ENCODE peak calls at places on chromosomes 7 and 10, in six cellular contexts. One of them, this sample, is unnamed. For H3K36me3 and H3K4me1, the result is how much of the 10 kb centered on the place peaks cover.

GRCh38 chr7:95867309-95867708 is 95.0 kb downstream of the DYNC1I1 start:
- DNase-seq in suprapubic skin: no peak
- DNase-seq in heart left ventricle: no peak
- DNase-seq in adrenal gland: no peak
- DNase-seq in sigmoid colon: no peak
- DNase-seq in BE2C: no peak
- DNase-seq in this sample: no peak

GRCh38 chr7:150553163-150553562 is 14.0 kb upstream of the GIMAP4 start:
- DNase-seq in suprapubic skin: no peak
- DNase-seq in heart left ventricle: no peak
- DNase-seq in adrenal gland: no peak
- DNase-seq in sigmoid colon: no peak
- DNase-seq in BE2C: no peak
- DNase-seq in this sample: no peak

GRCh38 chr7:107939472-107940145 is 48.6 kb downstream of the DLD start:
- DNase-seq in suprapubic skin: no peak
- DNase-seq in heart left ventricle: peak
- DNase-seq in adrenal gland: peak
- DNase-seq in sigmoid colon: peak
- DNase-seq in BE2C: no peak
- DNase-seq in this sample: no peak

GRCh38 chr7:66110861-66111260 is 3.8 kb upstream of the CRCP start:
- DNase-seq in suprapubic skin: no peak
- DNase-seq in heart left ventricle: no peak
- DNase-seq in adrenal gland: no peak
- DNase-seq in sigmoid colon: no peak
- DNase-seq in BE2C: no peak
- DNase-seq in this sample: no peak

GRCh38 chr7:45681596-45682357 is 107.6 kb downstream of the ADCY1 start:
- DNase-seq in suprapubic skin: no peak
- DNase-seq in heart left ventricle: peak
- DNase-seq in adrenal gland: no peak
- DNase-seq in sigmoid colon: no peak
- DNase-seq in BE2C: no peak
- DNase-seq in this sample: no peak

GRCh38 chr7:99143853-99144672 is at the start of gene SMURF1:
- DNase-seq in suprapubic skin: peak
- DNase-seq in heart left ventricle: peak
- DNase-seq in adrenal gland: peak
- DNase-seq in sigmoid colon: peak
- DNase-seq in BE2C: peak
- DNase-seq in this sample: peak

GRCh38 chr7:140085447-140085846 is 22.7 kb upstream of the PARP12 start:
- DNase-seq in suprapubic skin: no peak
- DNase-seq in heart left ventricle: no peak
- DNase-seq in adrenal gland: no peak
- DNase-seq in sigmoid colon: no peak
- DNase-seq in BE2C: no peak
- DNase-seq in this sample: no peak

GRCh38 chr7:73899731-73900142 is 38.8 kb downstream of the TMEM270 start:
- DNase-seq in suprapubic skin: peak
- DNase-seq in heart left ventricle: no peak
- DNase-seq in adrenal gland: peak
- DNase-seq in sigmoid colon: peak
- DNase-seq in BE2C: no peak
- DNase-seq in this sample: no peak

GRCh38 chr7:142488234-142488633 is 230.4 kb upstream of the PRSS58 start:
- DNase-seq in suprapubic skin: no peak
- DNase-seq in heart left ventricle: no peak
- DNase-seq in adrenal gland: no peak
- DNase-seq in sigmoid colon: no peak
- DNase-seq in BE2C: no peak
- DNase-seq in this sample: no peak

GRCh38 chr7:99457646-99458493 is 8.1 kb downstream of the ATP5MF start:
- DNase-seq in suprapubic skin: no peak
- DNase-seq in heart left ventricle: no peak
- DNase-seq in adrenal gland: no peak
- DNase-seq in sigmoid colon: no peak
- DNase-seq in BE2C: no peak
- DNase-seq in this sample: no peak

GRCh38 chr10:603745-604144 is 85.7 kb downstream of the DIP2C start:
- DNase-seq in suprapubic skin: peak
- DNase-seq in heart left ventricle: no peak
- DNase-seq in adrenal gland: no peak
- DNase-seq in sigmoid colon: peak
- DNase-seq in BE2C: no peak
- DNase-seq in this sample: no peak

GRCh38 chr10:69130251-69130650 is 6.3 kb downstream of the VPS26A start:
- DNase-seq in suprapubic skin: no peak
- DNase-seq in heart left ventricle: no peak
- DNase-seq in adrenal gland: no peak
- DNase-seq in sigmoid colon: no peak
- DNase-seq in BE2C: no peak
- DNase-seq in this sample: no peak

DNA sequence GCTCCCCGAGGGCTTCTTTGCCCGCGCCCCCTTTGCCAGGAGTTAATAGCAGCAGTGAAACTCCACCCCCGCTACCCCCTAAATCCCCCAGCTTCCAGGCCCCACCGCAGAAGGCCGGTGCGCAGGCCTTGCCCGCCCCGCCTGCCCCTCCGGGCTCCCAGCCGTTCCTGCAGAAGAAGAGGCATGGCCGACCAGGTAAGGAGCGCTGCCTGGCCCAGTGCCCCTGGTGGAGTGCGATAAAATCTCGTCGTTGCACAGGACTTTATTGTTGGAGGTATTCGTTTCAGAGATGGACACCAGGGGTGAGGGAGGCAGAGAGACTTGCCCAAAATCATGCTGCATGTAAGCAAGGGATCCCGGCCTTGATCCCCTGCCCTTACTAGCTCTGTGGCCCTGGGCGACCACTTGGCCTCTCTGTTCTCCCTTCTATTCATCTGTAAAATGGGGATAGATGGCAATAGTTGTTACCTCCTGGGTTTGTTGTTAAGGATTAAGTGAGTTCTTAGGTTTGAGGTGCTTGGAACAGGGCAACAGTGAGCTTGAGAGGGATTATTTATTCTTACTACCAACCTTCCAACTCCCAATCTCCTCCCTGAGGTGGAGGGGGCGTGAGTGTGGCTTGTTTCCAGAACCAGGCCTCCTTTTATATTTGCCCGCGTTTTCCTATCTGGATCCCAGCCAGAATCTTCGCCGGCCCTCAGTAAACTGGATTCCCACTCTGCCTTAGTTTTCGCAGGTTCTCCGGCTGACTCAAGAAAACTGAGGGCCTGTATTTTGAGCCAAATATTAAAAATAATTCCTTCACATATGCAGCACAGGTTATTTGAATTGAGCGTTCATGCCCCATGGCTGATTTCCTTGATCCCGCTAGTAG is 78.3 kb downstream of the WIPF3 start:
- DNase-seq in suprapubic skin: no peak
- DNase-seq in heart left ventricle: no peak
- DNase-seq in adrenal gland: no peak
- DNase-seq in sigmoid colon: no peak
- DNase-seq in BE2C: peak
- DNase-seq in this sample: peak
- TF ChIP-seq CTCF in suprapubic skin: no peak
- TF ChIP-seq CTCF in heart left ventricle: no peak
- TF ChIP-seq CTCF in adrenal gland: no peak
- TF ChIP-seq CTCF in sigmoid colon: no peak
- TF ChIP-seq CTCF in BE2C: no peak
- TF ChIP-seq CTCF in this sample: no peak

GRCh38 chr7:149248777-149249176 is 9.3 kb downstream of the ZNF212 start:
- DNase-seq in suprapubic skin: no peak
- DNase-seq in heart left ventricle: no peak
- DNase-seq in adrenal gland: no peak
- DNase-seq in sigmoid colon: no peak
- DNase-seq in BE2C: no peak
- DNase-seq in this sample: no peak

GRCh38 chr7:149254181-149254858 is 7.7 kb upstream of the ZNF783 start:
- DNase-seq in suprapubic skin: no peak
- DNase-seq in heart left ventricle: no peak
- DNase-seq in adrenal gland: no peak
- DNase-seq in sigmoid colon: no peak
- DNase-seq in BE2C: no peak
- DNase-seq in this sample: no peak

GRCh38 chr7:149253665-149254064 is 8.3 kb upstream of the ZNF783 start:
- DNase-seq in suprapubic skin: no peak
- DNase-seq in heart left ventricle: no peak
- DNase-seq in adrenal gland: no peak
- DNase-seq in sigmoid colon: no peak
- DNase-seq in BE2C: no peak
- DNase-seq in this sample: no peak

GRCh38 chr7:149255174-149255573 is 6.8 kb upstream of the ZNF783 start:
- DNase-seq in suprapubic skin: no peak
- DNase-seq in heart left ventricle: no peak
- DNase-seq in adrenal gland: no peak
- DNase-seq in sigmoid colon: no peak
- DNase-seq in BE2C: no peak
- DNase-seq in this sample: no peak

DNA sequence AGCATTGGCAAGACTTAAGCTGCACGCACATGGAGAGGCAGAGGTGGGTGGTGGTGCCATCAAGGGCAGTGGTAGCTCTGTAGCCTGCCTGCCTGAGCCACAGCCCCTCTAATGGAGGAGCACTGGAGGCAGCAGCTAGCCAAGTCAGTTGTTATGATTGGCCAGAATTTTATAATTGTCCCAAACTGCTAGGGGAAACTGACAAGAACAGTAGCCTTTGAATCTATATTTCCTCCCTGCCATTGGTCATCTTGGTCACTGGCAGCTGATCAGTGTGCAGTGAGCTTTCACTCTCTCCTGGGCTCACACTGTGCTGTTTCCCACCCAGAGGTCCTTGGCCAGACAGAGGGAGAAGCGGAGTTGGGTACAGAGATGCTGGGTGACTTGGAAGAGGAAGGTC is 9.6 kb upstream of the ZNF783 start:
- DNase-seq in suprapubic skin: no peak
- DNase-seq in heart left ventricle: no peak
- DNase-seq in adrenal gland: no peak
- DNase-seq in sigmoid colon: no peak
- DNase-seq in BE2C: no peak
- DNase-seq in this sample: no peak
- H3K36me3 ChIP-seq in suprapubic skin: half or more
- H3K36me3 ChIP-seq in heart left ventricle: under half
- H3K36me3 ChIP-seq in adrenal gland: under half
- H3K36me3 ChIP-seq in sigmoid colon: under half
- H3K36me3 ChIP-seq in BE2C: under half
- H3K36me3 ChIP-seq in this sample: under half

GRCh38 chr10:93376372-93377296 is 105.5 kb downstream of the MYOF start:
- DNase-seq in suprapubic skin: no peak
- DNase-seq in heart left ventricle: peak
- DNase-seq in adrenal gland: peak
- DNase-seq in sigmoid colon: peak
- DNase-seq in BE2C: peak
- DNase-seq in this sample: peak

GRCh38 chr10:93380043-93380565 is 102.0 kb downstream of the MYOF start:
- DNase-seq in suprapubic skin: no peak
- DNase-seq in heart left ventricle: no peak
- DNase-seq in adrenal gland: no peak
- DNase-seq in sigmoid colon: no peak
- DNase-seq in BE2C: no peak
- DNase-seq in this sample: no peak

GRCh38 chr10:93378039-93378438 is 104.1 kb downstream of the MYOF start:
- DNase-seq in suprapubic skin: no peak
- DNase-seq in heart left ventricle: no peak
- DNase-seq in adrenal gland: no peak
- DNase-seq in sigmoid colon: no peak
- DNase-seq in BE2C: no peak
- DNase-seq in this sample: no peak

GRCh38 chr10:93383562-93383981 is 98.6 kb downstream of the MYOF start:
- DNase-seq in suprapubic skin: no peak
- DNase-seq in heart left ventricle: no peak
- DNase-seq in adrenal gland: no peak
- DNase-seq in sigmoid colon: no peak
- DNase-seq in BE2C: no peak
- DNase-seq in this sample: no peak

DNA sequence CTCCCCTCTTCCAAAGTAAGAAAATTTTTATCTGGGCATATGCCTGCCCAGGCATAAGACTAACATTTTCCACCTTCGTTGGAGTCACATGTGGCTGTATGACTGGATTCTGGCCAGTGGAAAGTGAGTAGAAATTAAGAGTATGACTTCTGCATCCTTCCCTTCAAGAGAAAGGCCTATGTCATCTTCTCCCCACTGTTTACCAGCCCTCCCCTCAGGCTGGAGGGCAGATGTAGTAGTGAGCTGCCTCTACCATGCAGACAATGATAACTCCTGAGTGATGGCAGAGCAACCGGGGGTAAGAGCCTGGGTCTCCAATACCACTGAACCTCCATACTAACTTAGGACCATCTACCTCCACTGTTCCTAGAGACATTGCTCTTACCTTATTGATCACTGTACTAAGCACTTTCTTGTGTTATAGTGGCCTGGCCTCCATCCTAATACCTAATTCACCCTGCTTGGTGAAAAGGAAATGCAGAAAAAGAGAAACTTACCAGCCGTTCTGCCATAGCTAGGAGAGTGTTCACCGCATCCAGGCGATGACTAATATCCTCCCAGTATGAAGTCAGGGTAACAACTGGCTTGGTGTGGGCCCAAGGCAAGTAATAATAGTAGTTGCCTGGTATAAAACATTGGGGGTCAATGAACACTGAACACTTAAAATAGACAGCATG is 102.6 kb downstream of the MYOF start:
- DNase-seq in suprapubic skin: no peak
- DNase-seq in heart left ventricle: no peak
- DNase-seq in adrenal gland: no peak
- DNase-seq in sigmoid colon: no peak
- DNase-seq in BE2C: no peak
- DNase-seq in this sample: no peak
- H3K4me1 ChIP-seq in suprapubic skin: under half
- H3K4me1 ChIP-seq in heart left ventricle: under half
- H3K4me1 ChIP-seq in adrenal gland: under half
- H3K4me1 ChIP-seq in sigmoid colon: under half
- H3K4me1 ChIP-seq in BE2C: under half
- H3K4me1 ChIP-seq in this sample: under half

DNA sequence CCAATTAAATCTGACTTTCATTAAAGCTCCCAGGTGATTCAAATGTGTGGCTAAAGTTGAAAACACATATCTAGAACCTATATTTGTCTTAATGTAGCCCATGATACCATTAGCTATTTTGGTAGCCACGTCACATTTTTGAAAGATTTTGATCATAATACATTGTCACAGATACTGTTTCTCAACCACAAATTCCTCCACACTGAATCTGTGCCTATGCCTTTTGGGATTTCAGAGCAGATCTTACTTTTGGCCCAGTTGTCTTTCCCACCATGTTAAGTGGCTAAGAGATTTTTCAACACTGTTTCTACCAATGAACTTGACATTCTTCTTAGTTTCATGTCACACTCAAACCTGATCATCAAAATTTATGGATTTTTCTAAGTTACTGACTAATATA is 47.4 kb downstream of the CH25H start:
- DNase-seq in suprapubic skin: no peak
- DNase-seq in heart left ventricle: no peak
- DNase-seq in adrenal gland: no peak
- DNase-seq in sigmoid colon: no peak
- DNase-seq in BE2C: no peak
- DNase-seq in this sample: no peak
- TF ChIP-seq CTCF in suprapubic skin: no peak
- TF ChIP-seq CTCF in heart left ventricle: no peak
- TF ChIP-seq CTCF in adrenal gland: no peak
- TF ChIP-seq CTCF in sigmoid colon: no peak
- TF ChIP-seq CTCF in BE2C: no peak
- TF ChIP-seq CTCF in this sample: no peak

GRCh38 chr7:75064291-75064690 is 9.3 kb downstream of the RCC1L start:
- DNase-seq in suprapubic skin: no peak
- DNase-seq in heart left ventricle: no peak
- DNase-seq in adrenal gland: no peak
- DNase-seq in sigmoid colon: no peak
- DNase-seq in BE2C: no peak
- DNase-seq in this sample: no peak
- H3K36me3 ChIP-seq in suprapubic skin: half or more
- H3K36me3 ChIP-seq in heart left ventricle: under half
- H3K36me3 ChIP-seq in adrenal gland: under half
- H3K36me3 ChIP-seq in sigmoid colon: under half
- H3K36me3 ChIP-seq in BE2C: half or more
- H3K36me3 ChIP-seq in this sample: under half

This sample was measured in prostate gland.